ENCODE peak calls at places on chromosomes 3 and 15, in ten cellular contexts. One of them, this sample, is unnamed.

GRCh38 chr15:39140060-39140604 is 440.7 kb upstream of the THBS1 start:
- DNase-seq in astrocyte of the spinal cord: peak
- DNase-seq in AG10803: peak
- DNase-seq in tibial artery: no peak
- DNase-seq in psoas muscle: no peak
- DNase-seq in GM13977: no peak
- DNase-seq in activated CD8-positive, alpha-beta T cell treated with anti-CD3 and anti-CD28 coated beads for 36 hours: peak
- DNase-seq in CD4-positive, alpha-beta T cell: no peak
- DNase-seq in astrocyte: peak
- DNase-seq in RWPE1: no peak
- DNase-seq in this sample: no peak

GRCh38 chr15:100252359-100252758 is 89.4 kb downstream of the ADAMTS17 start:
- DNase-seq in astrocyte of the spinal cord: no peak
- DNase-seq in AG10803: no peak
- DNase-seq in tibial artery: no peak
- DNase-seq in psoas muscle: no peak
- DNase-seq in GM13977: no peak
- DNase-seq in activated CD8-positive, alpha-beta T cell treated with anti-CD3 and anti-CD28 coated beads for 36 hours: no peak
- DNase-seq in CD4-positive, alpha-beta T cell: no peak
- DNase-seq in astrocyte: no peak
- DNase-seq in RWPE1: no peak
- DNase-seq in this sample: no peak

GRCh38 chr15:55194246-55194645 is 2.5 kb downstream of the RSL24D1 start:
- DNase-seq in astrocyte of the spinal cord: no peak
- DNase-seq in AG10803: no peak
- DNase-seq in tibial artery: no peak
- DNase-seq in psoas muscle: no peak
- DNase-seq in GM13977: no peak
- DNase-seq in activated CD8-positive, alpha-beta T cell treated with anti-CD3 and anti-CD28 coated beads for 36 hours: no peak
- DNase-seq in CD4-positive, alpha-beta T cell: no peak
- DNase-seq in astrocyte: no peak
- DNase-seq in RWPE1: no peak
- DNase-seq in this sample: no peak

GRCh38 chr15:96789999-96790398 is 459.5 kb downstream of the NR2F2 start:
- DNase-seq in astrocyte of the spinal cord: no peak
- DNase-seq in AG10803: no peak
- DNase-seq in tibial artery: no peak
- DNase-seq in psoas muscle: no peak
- DNase-seq in GM13977: no peak
- DNase-seq in activated CD8-positive, alpha-beta T cell treated with anti-CD3 and anti-CD28 coated beads for 36 hours: no peak
- DNase-seq in CD4-positive, alpha-beta T cell: no peak
- DNase-seq in astrocyte: no peak
- DNase-seq in RWPE1: no peak
- DNase-seq in this sample: no peak

GRCh38 chr3:76198086-76198485 is 412.7 kb upstream of the ZNF717 start:
- DNase-seq in astrocyte of the spinal cord: no peak
- DNase-seq in AG10803: no peak
- DNase-seq in tibial artery: no peak
- DNase-seq in psoas muscle: no peak
- DNase-seq in GM13977: no peak
- DNase-seq in activated CD8-positive, alpha-beta T cell treated with anti-CD3 and anti-CD28 coated beads for 36 hours: no peak
- DNase-seq in CD4-positive, alpha-beta T cell: no peak
- DNase-seq in astrocyte: no peak
- DNase-seq in RWPE1: no peak
- DNase-seq in this sample: no peak

GRCh38 chr3:74590620-74591262 is 23.7 kb downstream of the CNTN3 start:
- DNase-seq in astrocyte of the spinal cord: no peak
- DNase-seq in AG10803: no peak
- DNase-seq in tibial artery: no peak
- DNase-seq in psoas muscle: no peak
- DNase-seq in GM13977: no peak
- DNase-seq in activated CD8-positive, alpha-beta T cell treated with anti-CD3 and anti-CD28 coated beads for 36 hours: no peak
- DNase-seq in CD4-positive, alpha-beta T cell: no peak
- DNase-seq in astrocyte: no peak
- DNase-seq in RWPE1: no peak
- DNase-seq in this sample: no peak

GRCh38 chr15:45185903-45186770 is 1.6 kb downstream of the SHF start:
- DNase-seq in astrocyte of the spinal cord: no peak
- DNase-seq in AG10803: peak
- DNase-seq in tibial artery: no peak
- DNase-seq in psoas muscle: no peak
- DNase-seq in GM13977: peak
- DNase-seq in activated CD8-positive, alpha-beta T cell treated with anti-CD3 and anti-CD28 coated beads for 36 hours: no peak
- DNase-seq in CD4-positive, alpha-beta T cell: no peak
- DNase-seq in astrocyte: peak
- DNase-seq in RWPE1: no peak
- DNase-seq in this sample: no peak

GRCh38 chr3:143242101-143242500 is 122.5 kb downstream of the CHST2 start:
- DNase-seq in astrocyte of the spinal cord: no peak
- DNase-seq in AG10803: no peak
- DNase-seq in tibial artery: no peak
- DNase-seq in psoas muscle: no peak
- DNase-seq in GM13977: no peak
- DNase-seq in activated CD8-positive, alpha-beta T cell treated with anti-CD3 and anti-CD28 coated beads for 36 hours: no peak
- DNase-seq in CD4-positive, alpha-beta T cell: no peak
- DNase-seq in astrocyte: peak
- DNase-seq in RWPE1: no peak
- DNase-seq in this sample: no peak

DNA sequence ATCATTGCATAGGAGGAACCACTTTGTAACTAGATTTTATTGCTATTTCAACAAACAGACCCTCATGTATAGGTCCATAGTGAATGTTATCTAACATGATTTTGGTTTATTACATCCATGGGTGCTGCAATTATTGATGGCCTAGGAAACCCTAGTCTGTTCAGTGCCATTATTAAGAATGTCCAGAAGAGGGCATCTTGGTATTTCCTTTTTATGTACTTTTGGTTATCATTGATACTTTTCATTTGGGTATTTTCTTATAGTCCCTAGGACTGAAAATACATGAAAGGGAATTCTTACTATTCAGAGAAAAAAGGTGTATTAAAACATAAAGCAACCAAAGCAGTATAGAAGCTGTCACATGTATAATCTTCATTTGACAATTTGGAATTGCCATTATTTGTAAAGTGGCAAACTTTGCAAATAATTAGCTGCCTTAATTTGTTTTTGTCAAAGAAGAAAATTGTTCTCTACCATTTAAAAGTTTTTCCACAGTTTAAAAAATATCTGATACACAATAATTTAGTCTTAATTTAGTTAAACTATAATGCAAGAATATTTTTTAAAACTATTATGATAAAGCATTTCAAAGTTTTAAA is 48.7 kb downstream of the CNOT10 start:
- DNase-seq in astrocyte of the spinal cord: peak
- DNase-seq in AG10803: peak
- DNase-seq in tibial artery: no peak
- DNase-seq in psoas muscle: no peak
- DNase-seq in GM13977: peak
- DNase-seq in activated CD8-positive, alpha-beta T cell treated with anti-CD3 and anti-CD28 coated beads for 36 hours: no peak
- DNase-seq in CD4-positive, alpha-beta T cell: no peak
- DNase-seq in astrocyte: peak
- DNase-seq in RWPE1: peak
- DNase-seq in this sample: no peak
- TF ChIP-seq CTCF in astrocyte of the spinal cord: peak
- TF ChIP-seq CTCF in AG10803: peak
- TF ChIP-seq CTCF in tibial artery: peak
- TF ChIP-seq CTCF in psoas muscle: peak
- TF ChIP-seq CTCF in GM13977: peak
- TF ChIP-seq CTCF in activated CD8-positive, alpha-beta T cell treated with anti-CD3 and anti-CD28 coated beads for 36 hours: peak
- TF ChIP-seq CTCF in CD4-positive, alpha-beta T cell: peak
- TF ChIP-seq CTCF in astrocyte: peak
- TF ChIP-seq CTCF in RWPE1: peak
- TF ChIP-seq CTCF in this sample: peak

GRCh38 chr3:46716461-46717441 is 918 bp downstream of the PRSS50 start:
- DNase-seq in astrocyte of the spinal cord: no peak
- DNase-seq in AG10803: no peak
- DNase-seq in tibial artery: no peak
- DNase-seq in psoas muscle: peak
- DNase-seq in GM13977: peak
- DNase-seq in activated CD8-positive, alpha-beta T cell treated with anti-CD3 and anti-CD28 coated beads for 36 hours: no peak
- DNase-seq in CD4-positive, alpha-beta T cell: no peak
- DNase-seq in astrocyte: no peak
- DNase-seq in RWPE1: no peak
- DNase-seq in this sample: no peak

GRCh38 chr3:46719735-46720271 is 2.1 kb upstream of the PRSS50 start:
- DNase-seq in astrocyte of the spinal cord: no peak
- DNase-seq in AG10803: no peak
- DNase-seq in tibial artery: no peak
- DNase-seq in psoas muscle: peak
- DNase-seq in GM13977: no peak
- DNase-seq in activated CD8-positive, alpha-beta T cell treated with anti-CD3 and anti-CD28 coated beads for 36 hours: no peak
- DNase-seq in CD4-positive, alpha-beta T cell: no peak
- DNase-seq in astrocyte: no peak
- DNase-seq in RWPE1: no peak
- DNase-seq in this sample: no peak

GRCh38 chr3:46715507-46716175 is 2.0 kb downstream of the PRSS50 start:
- DNase-seq in astrocyte of the spinal cord: no peak
- DNase-seq in AG10803: no peak
- DNase-seq in tibial artery: no peak
- DNase-seq in psoas muscle: peak
- DNase-seq in GM13977: peak
- DNase-seq in activated CD8-positive, alpha-beta T cell treated with anti-CD3 and anti-CD28 coated beads for 36 hours: no peak
- DNase-seq in CD4-positive, alpha-beta T cell: no peak
- DNase-seq in astrocyte: no peak
- DNase-seq in RWPE1: no peak
- DNase-seq in this sample: no peak

GRCh38 chr3:46719044-46719565 is 1.4 kb upstream of the PRSS50 start:
- DNase-seq in astrocyte of the spinal cord: no peak
- DNase-seq in AG10803: no peak
- DNase-seq in tibial artery: no peak
- DNase-seq in psoas muscle: no peak
- DNase-seq in GM13977: no peak
- DNase-seq in activated CD8-positive, alpha-beta T cell treated with anti-CD3 and anti-CD28 coated beads for 36 hours: no peak
- DNase-seq in CD4-positive, alpha-beta T cell: no peak
- DNase-seq in astrocyte: no peak
- DNase-seq in RWPE1: no peak
- DNase-seq in this sample: no peak

DNA sequence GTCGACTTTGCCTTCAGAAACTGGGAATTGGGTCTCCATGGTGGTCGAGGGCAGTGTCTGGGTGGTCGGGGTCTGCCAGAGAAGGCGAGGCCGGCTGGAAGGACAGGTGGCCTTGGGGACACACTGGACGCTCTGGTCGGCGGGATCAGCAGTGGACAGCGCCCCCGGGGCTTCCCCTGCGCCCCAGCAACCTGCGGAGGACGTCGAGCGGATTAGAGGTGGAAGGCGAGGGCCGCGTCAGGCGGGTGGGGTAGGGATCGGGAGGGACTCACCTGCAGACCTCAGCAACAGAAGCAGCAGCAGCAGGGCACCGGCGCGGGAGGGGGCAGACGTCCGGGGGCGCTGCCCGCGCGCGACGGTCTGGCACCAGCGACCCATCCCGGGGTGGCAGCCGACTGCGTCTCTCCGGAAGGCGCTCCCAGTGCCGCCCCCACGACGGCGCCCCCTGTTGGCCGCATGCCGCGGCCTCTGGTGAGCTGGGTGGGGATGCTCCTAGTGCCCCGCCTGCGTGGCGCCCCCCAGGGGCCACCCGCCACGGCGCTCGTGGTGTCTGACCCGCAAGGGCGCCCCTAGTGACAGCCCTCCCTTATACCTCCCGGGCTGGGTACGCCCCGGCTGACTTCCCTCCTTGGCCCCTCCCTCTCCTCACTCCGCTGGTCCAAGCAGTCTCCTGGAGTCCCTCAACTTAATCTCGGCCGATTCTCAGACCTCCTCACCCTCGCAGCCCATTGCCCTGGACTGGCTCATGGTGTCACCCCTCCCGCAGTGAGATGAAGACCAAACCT is at the start of gene PRSS50:
- DNase-seq in astrocyte of the spinal cord: no peak
- DNase-seq in AG10803: no peak
- DNase-seq in tibial artery: no peak
- DNase-seq in psoas muscle: peak
- DNase-seq in GM13977: no peak
- DNase-seq in activated CD8-positive, alpha-beta T cell treated with anti-CD3 and anti-CD28 coated beads for 36 hours: peak
- DNase-seq in CD4-positive, alpha-beta T cell: no peak
- DNase-seq in astrocyte: no peak
- DNase-seq in RWPE1: no peak
- DNase-seq in this sample: no peak
- TF ChIP-seq CTCF in astrocyte of the spinal cord: peak
- TF ChIP-seq CTCF in AG10803: peak
- TF ChIP-seq CTCF in tibial artery: no peak
- TF ChIP-seq CTCF in psoas muscle: no peak
- TF ChIP-seq CTCF in GM13977: peak
- TF ChIP-seq CTCF in activated CD8-positive, alpha-beta T cell treated with anti-CD3 and anti-CD28 coated beads for 36 hours: peak
- TF ChIP-seq CTCF in CD4-positive, alpha-beta T cell: no peak
- TF ChIP-seq CTCF in astrocyte: no peak
- TF ChIP-seq CTCF in RWPE1: peak
- TF ChIP-seq CTCF in this sample: peak

DNA sequence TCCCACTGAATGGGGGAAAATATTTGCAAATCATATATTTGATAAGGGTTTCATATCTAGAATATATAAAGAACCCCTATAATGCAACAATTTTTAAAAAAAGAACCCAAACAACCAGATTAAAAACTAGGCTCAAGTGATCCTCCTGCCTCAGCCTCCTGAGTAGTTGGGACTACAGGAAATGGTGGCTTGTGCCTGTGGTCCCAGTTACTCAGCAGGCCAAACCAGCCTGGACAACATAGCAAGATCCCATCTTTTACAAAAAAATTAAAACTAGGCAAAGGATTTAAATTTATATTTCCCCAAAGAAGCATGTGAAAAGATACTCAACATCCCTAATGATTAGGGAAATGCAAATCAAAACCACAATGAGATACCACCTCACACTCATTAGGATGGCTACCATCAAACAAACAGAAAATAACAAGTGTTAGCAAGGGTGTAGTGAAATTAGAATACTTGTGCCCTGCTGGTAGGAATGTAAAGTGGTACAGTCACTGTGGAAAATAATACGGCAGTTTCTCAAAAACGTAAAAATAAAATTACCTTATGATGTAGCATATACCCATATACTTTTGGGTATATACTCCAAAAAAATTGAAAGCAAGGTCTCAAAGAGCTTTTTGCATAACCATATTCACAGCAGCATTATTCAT is 19.7 kb downstream of the TFDP2 start:
- DNase-seq in astrocyte of the spinal cord: no peak
- DNase-seq in AG10803: no peak
- DNase-seq in tibial artery: no peak
- DNase-seq in psoas muscle: no peak
- DNase-seq in GM13977: no peak
- DNase-seq in activated CD8-positive, alpha-beta T cell treated with anti-CD3 and anti-CD28 coated beads for 36 hours: no peak
- DNase-seq in CD4-positive, alpha-beta T cell: no peak
- DNase-seq in astrocyte: no peak
- DNase-seq in RWPE1: no peak
- DNase-seq in this sample: no peak
- TF ChIP-seq CTCF in astrocyte of the spinal cord: peak
- TF ChIP-seq CTCF in AG10803: peak
- TF ChIP-seq CTCF in tibial artery: no peak
- TF ChIP-seq CTCF in psoas muscle: no peak
- TF ChIP-seq CTCF in GM13977: no peak
- TF ChIP-seq CTCF in activated CD8-positive, alpha-beta T cell treated with anti-CD3 and anti-CD28 coated beads for 36 hours: no peak
- TF ChIP-seq CTCF in CD4-positive, alpha-beta T cell: no peak
- TF ChIP-seq CTCF in astrocyte: peak
- TF ChIP-seq CTCF in RWPE1: no peak
- TF ChIP-seq CTCF in this sample: peak

DNA sequence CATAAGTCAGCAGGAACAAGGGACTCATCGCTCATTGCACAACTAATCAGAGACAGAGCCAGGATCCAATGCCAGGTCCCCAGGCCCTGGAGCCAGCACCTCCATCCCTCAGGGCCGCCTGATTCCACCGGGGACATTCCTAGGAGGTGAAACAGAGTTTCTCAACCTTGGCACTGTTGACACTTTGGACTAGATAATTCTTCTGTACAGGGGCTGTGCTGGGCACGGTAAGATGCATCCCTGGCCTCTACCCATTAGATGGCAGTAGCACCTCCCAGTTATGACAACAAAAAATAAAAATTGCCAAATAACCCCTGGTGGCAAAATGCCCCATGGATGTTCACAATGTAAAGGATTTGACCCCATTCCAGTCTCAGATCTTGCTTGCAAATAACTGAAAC is 127.7 kb downstream of the MTHFS start:
- DNase-seq in astrocyte of the spinal cord: no peak
- DNase-seq in AG10803: peak
- DNase-seq in tibial artery: no peak
- DNase-seq in psoas muscle: no peak
- DNase-seq in GM13977: peak
- DNase-seq in activated CD8-positive, alpha-beta T cell treated with anti-CD3 and anti-CD28 coated beads for 36 hours: peak
- DNase-seq in CD4-positive, alpha-beta T cell: no peak
- DNase-seq in astrocyte: no peak
- DNase-seq in RWPE1: peak
- DNase-seq in this sample: no peak
- TF ChIP-seq CTCF in astrocyte of the spinal cord: peak
- TF ChIP-seq CTCF in AG10803: peak
- TF ChIP-seq CTCF in tibial artery: no peak
- TF ChIP-seq CTCF in psoas muscle: peak
- TF ChIP-seq CTCF in GM13977: peak
- TF ChIP-seq CTCF in activated CD8-positive, alpha-beta T cell treated with anti-CD3 and anti-CD28 coated beads for 36 hours: peak
- TF ChIP-seq CTCF in CD4-positive, alpha-beta T cell: no peak
- TF ChIP-seq CTCF in astrocyte: no peak
- TF ChIP-seq CTCF in RWPE1: no peak
- TF ChIP-seq CTCF in this sample: peak

This sample was measured in neural crest cell.